ENCODE peak calls at places on chromosomes 16 and 17, in eight cellular contexts. One of them, this sample, is unnamed.

GRCh38 chr17:43582426-43582825 is 36.3 kb upstream of the ETV4 start:
- DNase-seq in WERI-Rb-1: no peak
- DNase-seq in colonic mucosa: no peak
- DNase-seq in nephron progenitor cell: no peak
- DNase-seq in mucosa of gallbladder: no peak
- DNase-seq in AML-193: no peak
- DNase-seq in stomach: no peak
- DNase-seq in NCI-H526: no peak
- DNase-seq in this sample: no peak

GRCh38 chr16:56990407-56991286 is 1.3 kb downstream of the NLRC5 start:
- DNase-seq in WERI-Rb-1: no peak
- DNase-seq in colonic mucosa: no peak
- DNase-seq in nephron progenitor cell: no peak
- DNase-seq in mucosa of gallbladder: no peak
- DNase-seq in AML-193: no peak
- DNase-seq in stomach: no peak
- DNase-seq in NCI-H526: no peak
- DNase-seq in this sample: peak

GRCh38 chr17:851986-852385 is 69.8 kb downstream of the MRM3 start:
- DNase-seq in WERI-Rb-1: no peak
- DNase-seq in colonic mucosa: no peak
- DNase-seq in nephron progenitor cell: no peak
- DNase-seq in mucosa of gallbladder: no peak
- DNase-seq in AML-193: no peak
- DNase-seq in stomach: no peak
- DNase-seq in NCI-H526: no peak
- DNase-seq in this sample: no peak

GRCh38 chr16:11181242-11181888 is 74.6 kb downstream of the SOCS1 start:
- DNase-seq in WERI-Rb-1: no peak
- DNase-seq in colonic mucosa: no peak
- DNase-seq in nephron progenitor cell: no peak
- DNase-seq in mucosa of gallbladder: no peak
- DNase-seq in AML-193: no peak
- DNase-seq in stomach: no peak
- DNase-seq in NCI-H526: no peak
- DNase-seq in this sample: no peak

GRCh38 chr17:78998311-78999055 is 11.1 kb downstream of the CANT1 start:
- DNase-seq in WERI-Rb-1: no peak
- DNase-seq in colonic mucosa: peak
- DNase-seq in nephron progenitor cell: no peak
- DNase-seq in mucosa of gallbladder: peak
- DNase-seq in AML-193: no peak
- DNase-seq in stomach: peak
- DNase-seq in NCI-H526: no peak
- DNase-seq in this sample: no peak

GRCh38 chr17:65531508-65532431 is 29.7 kb downstream of the AXIN2 start:
- DNase-seq in WERI-Rb-1: no peak
- DNase-seq in colonic mucosa: no peak
- DNase-seq in nephron progenitor cell: peak
- DNase-seq in mucosa of gallbladder: peak
- DNase-seq in AML-193: no peak
- DNase-seq in stomach: peak
- DNase-seq in NCI-H526: no peak
- DNase-seq in this sample: no peak

GRCh38 chr16:5761592-5761991 is 664.0 kb upstream of the EEF2KMT start:
- DNase-seq in WERI-Rb-1: no peak
- DNase-seq in colonic mucosa: no peak
- DNase-seq in nephron progenitor cell: no peak
- DNase-seq in mucosa of gallbladder: no peak
- DNase-seq in AML-193: no peak
- DNase-seq in stomach: no peak
- DNase-seq in NCI-H526: no peak
- DNase-seq in this sample: no peak

GRCh38 chr16:72723781-72724180 is 324.1 kb downstream of the ZFHX3 start:
- DNase-seq in WERI-Rb-1: no peak
- DNase-seq in colonic mucosa: no peak
- DNase-seq in nephron progenitor cell: no peak
- DNase-seq in mucosa of gallbladder: no peak
- DNase-seq in AML-193: no peak
- DNase-seq in stomach: no peak
- DNase-seq in NCI-H526: no peak
- DNase-seq in this sample: no peak

GRCh38 chr17:7260601-7261376 is 1.5 kb downstream of the CLDN7 start:
- DNase-seq in WERI-Rb-1: peak
- DNase-seq in colonic mucosa: peak
- DNase-seq in nephron progenitor cell: peak
- DNase-seq in mucosa of gallbladder: no peak
- DNase-seq in AML-193: no peak
- DNase-seq in stomach: peak
- DNase-seq in NCI-H526: no peak
- DNase-seq in this sample: no peak

GRCh38 chr16:82684246-82684645 is 57.5 kb downstream of the CDH13 start:
- DNase-seq in WERI-Rb-1: no peak
- DNase-seq in colonic mucosa: no peak
- DNase-seq in nephron progenitor cell: no peak
- DNase-seq in mucosa of gallbladder: no peak
- DNase-seq in AML-193: no peak
- DNase-seq in stomach: no peak
- DNase-seq in NCI-H526: no peak
- DNase-seq in this sample: no peak

GRCh38 chr17:4944163-4944553 is 4.1 kb downstream of the RNF167 start:
- DNase-seq in WERI-Rb-1: no peak
- DNase-seq in colonic mucosa: no peak
- DNase-seq in nephron progenitor cell: no peak
- DNase-seq in mucosa of gallbladder: no peak
- DNase-seq in AML-193: peak
- DNase-seq in stomach: no peak
- DNase-seq in NCI-H526: no peak
- DNase-seq in this sample: no peak

GRCh38 chr16:78122774-78123315 is 23.4 kb downstream of the WWOX start:
- DNase-seq in WERI-Rb-1: peak
- DNase-seq in colonic mucosa: no peak
- DNase-seq in nephron progenitor cell: no peak
- DNase-seq in mucosa of gallbladder: no peak
- DNase-seq in AML-193: peak
- DNase-seq in stomach: no peak
- DNase-seq in NCI-H526: peak
- DNase-seq in this sample: peak

GRCh38 chr16:81831722-81832126 is 52.6 kb downstream of the PLCG2 start:
- DNase-seq in WERI-Rb-1: no peak
- DNase-seq in colonic mucosa: peak
- DNase-seq in nephron progenitor cell: no peak
- DNase-seq in mucosa of gallbladder: peak
- DNase-seq in AML-193: peak
- DNase-seq in stomach: peak
- DNase-seq in NCI-H526: peak
- DNase-seq in this sample: peak

GRCh38 chr17:41451154-41451728 is 10.5 kb upstream of the KRT38 start:
- DNase-seq in WERI-Rb-1: no peak
- DNase-seq in colonic mucosa: no peak
- DNase-seq in nephron progenitor cell: no peak
- DNase-seq in mucosa of gallbladder: no peak
- DNase-seq in AML-193: no peak
- DNase-seq in stomach: no peak
- DNase-seq in NCI-H526: no peak
- DNase-seq in this sample: no peak

GRCh38 chr17:74454197-74455024 is 12.0 kb upstream of the CD300A start:
- DNase-seq in WERI-Rb-1: peak
- DNase-seq in colonic mucosa: peak
- DNase-seq in nephron progenitor cell: peak
- DNase-seq in mucosa of gallbladder: peak
- DNase-seq in AML-193: no peak
- DNase-seq in stomach: no peak
- DNase-seq in NCI-H526: peak
- DNase-seq in this sample: peak

GRCh38 chr16:66923247-66923851 is 2.0 kb downstream of the RRAD start:
- DNase-seq in WERI-Rb-1: peak
- DNase-seq in colonic mucosa: no peak
- DNase-seq in nephron progenitor cell: no peak
- DNase-seq in mucosa of gallbladder: no peak
- DNase-seq in AML-193: no peak
- DNase-seq in stomach: no peak
- DNase-seq in NCI-H526: no peak
- DNase-seq in this sample: no peak

GRCh38 chr17:7705269-7706255 is 560 bp downstream of the EFNB3 start:
- DNase-seq in WERI-Rb-1: peak
- DNase-seq in colonic mucosa: no peak
- DNase-seq in nephron progenitor cell: peak
- DNase-seq in mucosa of gallbladder: no peak
- DNase-seq in AML-193: no peak
- DNase-seq in stomach: no peak
- DNase-seq in NCI-H526: no peak
- DNase-seq in this sample: no peak

GRCh38 chr16:3214904-3215600 is 19.9 kb downstream of the ZNF200 start:
- DNase-seq in WERI-Rb-1: no peak
- DNase-seq in colonic mucosa: no peak
- DNase-seq in nephron progenitor cell: no peak
- DNase-seq in mucosa of gallbladder: no peak
- DNase-seq in AML-193: no peak
- DNase-seq in stomach: no peak
- DNase-seq in NCI-H526: no peak
- DNase-seq in this sample: no peak

GRCh38 chr17:67629963-67630320 is 87.8 kb upstream of the NOL11 start:
- DNase-seq in WERI-Rb-1: no peak
- DNase-seq in colonic mucosa: no peak
- DNase-seq in nephron progenitor cell: no peak
- DNase-seq in mucosa of gallbladder: peak
- DNase-seq in AML-193: no peak
- DNase-seq in stomach: no peak
- DNase-seq in NCI-H526: peak
- DNase-seq in this sample: no peak

GRCh38 chr17:38342886-38343607 is 709 bp downstream of the GPR179 start:
- DNase-seq in WERI-Rb-1: no peak
- DNase-seq in colonic mucosa: no peak
- DNase-seq in nephron progenitor cell: no peak
- DNase-seq in mucosa of gallbladder: no peak
- DNase-seq in AML-193: no peak
- DNase-seq in stomach: no peak
- DNase-seq in NCI-H526: no peak
- DNase-seq in this sample: no peak

GRCh38 chr17:56754523-56755208 is 79.1 kb downstream of the C17orf67 start:
- DNase-seq in WERI-Rb-1: no peak
- DNase-seq in colonic mucosa: no peak
- DNase-seq in nephron progenitor cell: no peak
- DNase-seq in mucosa of gallbladder: no peak
- DNase-seq in AML-193: no peak
- DNase-seq in stomach: no peak
- DNase-seq in NCI-H526: no peak
- DNase-seq in this sample: no peak

GRCh38 chr17:80382446-80382845 is 32.5 kb upstream of the ENDOV start:
- DNase-seq in WERI-Rb-1: no peak
- DNase-seq in colonic mucosa: no peak
- DNase-seq in nephron progenitor cell: no peak
- DNase-seq in mucosa of gallbladder: no peak
- DNase-seq in AML-193: no peak
- DNase-seq in stomach: no peak
- DNase-seq in NCI-H526: no peak
- DNase-seq in this sample: no peak

GRCh38 chr16:25693621-25694020 is 1.9 kb downstream of the HS3ST4 start:
- DNase-seq in WERI-Rb-1: peak
- DNase-seq in colonic mucosa: no peak
- DNase-seq in nephron progenitor cell: no peak
- DNase-seq in mucosa of gallbladder: no peak
- DNase-seq in AML-193: no peak
- DNase-seq in stomach: no peak
- DNase-seq in NCI-H526: no peak
- DNase-seq in this sample: no peak

GRCh38 chr17:44354582-44355309 is 8.9 kb downstream of the FAM171A2 start:
- DNase-seq in WERI-Rb-1: peak
- DNase-seq in colonic mucosa: peak
- DNase-seq in nephron progenitor cell: peak
- DNase-seq in mucosa of gallbladder: no peak
- DNase-seq in AML-193: no peak
- DNase-seq in stomach: no peak
- DNase-seq in NCI-H526: peak
- DNase-seq in this sample: no peak

GRCh38 chr17:82497483-82498405 is 21.8 kb upstream of the FOXK2 start:
- DNase-seq in WERI-Rb-1: peak
- DNase-seq in colonic mucosa: peak
- DNase-seq in nephron progenitor cell: peak
- DNase-seq in mucosa of gallbladder: no peak
- DNase-seq in AML-193: peak
- DNase-seq in stomach: no peak
- DNase-seq in NCI-H526: no peak
- DNase-seq in this sample: no peak

GRCh38 chr16:19179890-19180490 is 11.9 kb downstream of the SYT17 start:
- DNase-seq in WERI-Rb-1: peak
- DNase-seq in colonic mucosa: peak
- DNase-seq in nephron progenitor cell: peak
- DNase-seq in mucosa of gallbladder: peak
- DNase-seq in AML-193: peak
- DNase-seq in stomach: peak
- DNase-seq in NCI-H526: no peak
- DNase-seq in this sample: peak

GRCh38 chr16:749010-749409 is 8.2 kb upstream of the CIAO3 start:
- DNase-seq in WERI-Rb-1: no peak
- DNase-seq in colonic mucosa: no peak
- DNase-seq in nephron progenitor cell: no peak
- DNase-seq in mucosa of gallbladder: no peak
- DNase-seq in AML-193: no peak
- DNase-seq in stomach: no peak
- DNase-seq in NCI-H526: no peak
- DNase-seq in this sample: no peak

GRCh38 chr17:77375917-77376651 is 235.3 kb downstream of the SEC14L1 start:
- DNase-seq in WERI-Rb-1: peak
- DNase-seq in colonic mucosa: no peak
- DNase-seq in nephron progenitor cell: peak
- DNase-seq in mucosa of gallbladder: no peak
- DNase-seq in AML-193: peak
- DNase-seq in stomach: peak
- DNase-seq in NCI-H526: no peak
- DNase-seq in this sample: no peak